ENCODE peak calls at places on chromosomes 13 and 19, in ten cellular contexts. R, I, M, Z, E, K, J, X, C and S are unnamed samples.

GRCh38 chr13:111626371-111627305 is 306.2 kb downstream of the TEX29 start:
- DNase-seq in R (no peak), I (no peak), M (no peak), Z (no peak), E (no peak), K (no peak), J (no peak), X (no peak), C (no peak), S (no peak)

GRCh38 chr13:107642841-107643240 is 572.5 kb downstream of the LIG4 start:
- DNase-seq in R (no peak), I (no peak), M (no peak), Z (no peak), E (no peak), K (no peak), J (no peak), X (no peak), C (no peak), S (no peak)

GRCh38 chr19:40745402-40745780 is 4.9 kb downstream of the ACTMAP start:
- DNase-seq in R (no peak), I (no peak), M (no peak), Z (no peak), E (peak), K (no peak), J (no peak), X (no peak), C (peak), S (no peak)

GRCh38 chr13:90238433-90238832 is 1109.1 kb upstream of the MIR17HG start:
- DNase-seq in R (no peak), I (no peak), M (no peak), Z (no peak), E (peak), K (no peak), J (no peak), X (no peak), C (no peak), S (peak)

GRCh38 chr19:42794751-42795150 is 29.3 kb upstream of the PSG8 start:
- DNase-seq in R (no peak), I (no peak), M (no peak), Z (no peak), E (peak), K (no peak), J (no peak), X (no peak), C (peak), S (no peak)

GRCh38 chr19:2883686-2884439 is 16.7 kb downstream of the ZNF556 start:
- DNase-seq in R (no peak), I (no peak), M (no peak), Z (no peak), E (no peak), K (no peak), J (no peak), X (no peak), C (peak), S (no peak)

GRCh38 chr13:113485545-113485944 is 5.0 kb downstream of the DCUN1D2 start:
- DNase-seq in R (no peak), I (no peak), M (no peak), Z (no peak), E (no peak), K (no peak), J (no peak), X (no peak), C (no peak), S (no peak)

GRCh38 chr19:5686647-5687359 is 3.3 kb upstream of the RPL36 start:
- DNase-seq in R (peak), I (peak), M (peak), Z (peak), E (peak), K (peak), J (peak), X (peak), C (peak), S (peak)

GRCh38 chr19:18519962-18520847 is 1.7 kb downstream of the ELL start:
- DNase-seq in R (peak), I (no peak), M (no peak), Z (no peak), E (peak), K (peak), J (peak), X (no peak), C (peak), S (peak)

GRCh38 chr19:40512473-40513344 is 45.9 kb downstream of the SPTBN4 start:
- DNase-seq in R (no peak), I (no peak), M (no peak), Z (no peak), E (no peak), K (no peak), J (no peak), X (no peak), C (peak), S (peak)

GRCh38 chr19:50877338-50877737 is 4.1 kb downstream of the KLK2 start:
- DNase-seq in R (no peak), I (no peak), M (no peak), Z (no peak), E (no peak), K (no peak), J (no peak), X (no peak), C (no peak), S (no peak)

GRCh38 chr13:93740334-93740733 is 513.7 kb downstream of the GPC6 start:
- DNase-seq in R (no peak), I (no peak), M (no peak), Z (no peak), E (no peak), K (no peak), J (no peak), X (no peak), C (no peak), S (no peak)

GRCh38 chr19:20422216-20422615 is 143.4 kb downstream of the ZNF737 start:
- DNase-seq in R (no peak), I (no peak), M (no peak), Z (no peak), E (no peak), K (no peak), J (no peak), X (no peak), C (no peak), S (no peak)

GRCh38 chr13:74090397-74090796 is 43.8 kb downstream of the KLF12 start:
- DNase-seq in R (no peak), I (no peak), M (no peak), Z (no peak), E (no peak), K (no peak), J (no peak), X (no peak), C (no peak), S (peak)

GRCh38 chr13:113064534-113065405 is 40.8 kb upstream of the F7 start:
- DNase-seq in R (peak), I (no peak), M (no peak), Z (no peak), E (peak), K (no peak), J (no peak), X (no peak), C (peak), S (peak)

GRCh38 chr19:53906211-53907192 is 2.6 kb upstream of the CACNG7 start:
- DNase-seq in R (no peak), I (peak), M (peak), Z (peak), E (no peak), K (peak), J (peak), X (peak), C (peak), S (no peak)

GRCh38 chr19:46537136-46538097 is 41.8 kb upstream of the PNMA8B start:
- DNase-seq in R (no peak), I (peak), M (peak), Z (no peak), E (peak), K (peak), J (peak), X (no peak), C (peak), S (peak)

GRCh38 chr13:44432595-44432994 is 59.0 kb downstream of the SERP2 start:
- DNase-seq in R (no peak), I (no peak), M (no peak), Z (no peak), E (no peak), K (no peak), J (no peak), X (no peak), C (no peak), S (peak)